ENCODE peak calls at places on chromosomes 1 and 21, in ten cellular contexts. K, T, M, I, Y, H, O, X, N and F are unnamed samples.

GRCh38 chr1:168585191-168585590 is 8.8 kb downstream of the XCL1 start:
- DNase-seq in N (no peak), X (no peak), O (no peak), I (no peak), H (no peak), K (no peak), M (no peak), T (no peak), Y (no peak), F (no peak)

GRCh38 chr1:226874579-226875425 is 4.4 kb downstream of the PSEN2 start:
- DNase-seq in K (no peak), I (no peak), N (no peak), Y (no peak), M (no peak), X (no peak), O (no peak), H (no peak), T (no peak), F (no peak)

GRCh38 chr1:151908228-151908691 is 1.1 kb downstream of the THEM4 start:
- DNase-seq in I (no peak), X (no peak), K (no peak), T (no peak), Y (no peak), H (peak; percentile 69), O (peak; percentile 43), M (no peak), N (no peak), F (no peak)

GRCh38 chr21:45557611-45558043 is 15.4 kb upstream of the SLC19A1 start:
- DNase-seq in H (no peak), M (no peak), Y (no peak), K (no peak), I (no peak), N (no peak), T (no peak), O (no peak), X (peak; percentile 16), F (no peak)

GRCh38 chr1:53089478-53090226 is 27.6 kb downstream of the PODN start:
- DNase-seq in N (no peak), K (no peak), X (no peak), T (peak; percentile 53), I (no peak), H (no peak), M (peak; percentile 91), Y (no peak), O (no peak), F (peak; percentile 61)

GRCh38 chr1:183403386-183403957 is 14.7 kb downstream of the NMNAT2 start:
- DNase-seq in M (no peak), Y (no peak), O (no peak), N (no peak), K (no peak), T (no peak), I (no peak), H (peak; percentile 46), X (no peak), F (no peak)

GRCh38 chr1:117166076-117166475 is 44.5 kb upstream of the TRIM45 start:
- DNase-seq in X (no peak), Y (no peak), O (no peak), N (no peak), M (no peak), T (no peak), K (no peak), H (no peak), I (no peak), F (no peak)

GRCh38 chr1:66460776-66461175 is 73.2 kb upstream of the SGIP1 start:
- DNase-seq in T (no peak), N (no peak), M (no peak), X (no peak), Y (no peak), O (no peak), H (no peak), K (no peak), I (no peak), F (no peak)

GRCh38 chr1:33025180-33025569 is 11.5 kb downstream of the AK2 start:
- DNase-seq in X (no peak), H (no peak), M (no peak), T (no peak), Y (no peak), K (no peak), N (no peak), I (no peak), O (no peak), F (no peak)
- H3K36me3 ChIP-seq in X (no peaks in the 10 kb centered on the region), H (peaks cover 70% of the 10 kb centered on the region), M (peaks cover 8% of the 10 kb centered on the region), T (no peaks in the 10 kb centered on the region), Y (peaks cover 47% of the 10 kb centered on the region), K (peaks cover 37% of the 10 kb centered on the region), N (peaks cover 58% of the 10 kb centered on the region), I (no peaks in the 10 kb centered on the region), O (peaks cover 27% of the 10 kb centered on the region), F (no peaks in the 10 kb centered on the region)

DNA sequence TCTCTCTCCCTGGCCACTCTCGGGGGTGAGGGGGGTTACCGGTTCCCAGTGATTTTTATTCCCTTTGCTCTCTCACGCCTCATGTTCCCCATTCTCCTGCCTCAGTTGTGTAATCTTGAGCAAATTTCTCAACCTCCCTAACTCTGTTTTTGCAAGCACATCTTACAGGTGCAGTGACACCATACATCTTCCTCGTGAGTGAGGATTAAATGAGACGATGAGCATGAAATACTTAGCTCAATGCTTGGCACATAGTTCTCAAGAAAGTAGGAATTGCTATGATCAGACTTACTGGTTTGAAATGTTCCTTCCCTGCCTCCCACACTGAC is 2.0 kb upstream of the TNFRSF9 start:
- DNase-seq in N (no peak), O (no peak), Y (no peak), T (no peak), M (no peak), K (no peak), H (no peak), X (no peak), I (no peak), F (no peak)
- H3K4me3 ChIP-seq in N (peak overlapping the region; percentile 33), O (no peak overlapping the region), Y (peak overlapping the region; percentile 90), T (no peak overlapping the region), M (no peak overlapping the region), K (peak overlapping the region; percentile 61), H (peak overlapping the region; percentile 15), X (no peak overlapping the region), I (peak overlapping the region; percentile 20), F (no peak overlapping the region)

GRCh38 chr1:2866415-2867086 is 65.1 kb upstream of the TTC34 start:
- DNase-seq in T (no peak), O (no peak), I (no peak), M (no peak), X (no peak), H (no peak), K (no peak), N (no peak), Y (no peak), F (peak; percentile 41)

GRCh38 chr1:2871246-2871815 is 69.8 kb upstream of the TTC34 start:
- DNase-seq in M (no peak), Y (no peak), X (no peak), O (no peak), H (no peak), K (no peak), I (no peak), T (no peak), N (no peak), F (no peak)

GRCh38 chr1:2867087-2867425 is 65.6 kb upstream of the TTC34 start:
- DNase-seq in I (no peak), H (no peak), Y (no peak), O (no peak), X (no peak), K (no peak), T (no peak), N (no peak), M (no peak), F (no peak)

GRCh38 chr1:2867861-2868260 is 66.4 kb upstream of the TTC34 start:
- DNase-seq in T (no peak), K (no peak), X (no peak), H (no peak), O (no peak), I (no peak), N (no peak), Y (no peak), M (no peak), F (no peak)

GRCh38 chr1:2868571-2868970 is 67.1 kb upstream of the TTC34 start:
- DNase-seq in M (no peak), H (no peak), I (no peak), X (no peak), T (no peak), K (no peak), Y (no peak), N (no peak), O (no peak), F (no peak)
- H3K9me3 ChIP-seq in M (peaks cover 2% of the 10 kb centered on the region), H (peaks cover 16% of the 10 kb centered on the region), I (no peaks in the 10 kb centered on the region), X (peaks cover 4% of the 10 kb centered on the region), T (peaks cover 3% of the 10 kb centered on the region), K (peaks cover 7% of the 10 kb centered on the region), Y (peaks cover 16% of the 10 kb centered on the region), N (peaks cover 11% of the 10 kb centered on the region), O (peaks cover 14% of the 10 kb centered on the region), F (peaks cover 15% of the 10 kb centered on the region)

GRCh38 chr1:229636042-229636441 is 10.0 kb downstream of the URB2 start:
- DNase-seq in O (no peak), X (no peak), K (no peak), N (no peak), Y (no peak), M (no peak), I (no peak), H (no peak), T (no peak), F (no peak)

GRCh38 chr1:229631966-229632365 is 5.9 kb downstream of the URB2 start:
- DNase-seq in X (no peak), K (no peak), I (no peak), N (no peak), T (no peak), H (no peak), O (no peak), Y (no peak), M (no peak), F (no peak)

GRCh38 chr1:229627003-229627402 is 956 bp downstream of the URB2 start:
- DNase-seq in Y (no peak), M (no peak), X (no peak), H (no peak), N (no peak), T (no peak), O (no peak), K (no peak), I (no peak), F (no peak)

GRCh38 chr1:229629251-229629650 is 3.2 kb downstream of the URB2 start:
- DNase-seq in I (no peak), T (no peak), N (no peak), M (no peak), H (no peak), K (no peak), O (no peak), Y (no peak), X (no peak), F (no peak)

GRCh38 chr1:229631148-229631547 is 5.1 kb downstream of the URB2 start:
- DNase-seq in M (peak; percentile 24), T (no peak), O (no peak), I (no peak), X (no peak), Y (no peak), K (no peak), N (no peak), H (no peak), F (no peak)
- H3K36me3 ChIP-seq in M (no peaks in the 10 kb centered on the region), T (peaks cover 7% of the 10 kb centered on the region), O (peaks cover 25% of the 10 kb centered on the region), I (no peaks in the 10 kb centered on the region), X (no peaks in the 10 kb centered on the region), Y (peaks cover 25% of the 10 kb centered on the region), K (peaks cover 17% of the 10 kb centered on the region), N (peaks cover 24% of the 10 kb centered on the region), H (peaks cover 77% of the 10 kb centered on the region), F (no peaks in the 10 kb centered on the region)

GRCh38 chr1:46601257-46602007 is 2.6 kb downstream of the MKNK1 start:
- DNase-seq in Y (no peak), O (no peak), T (no peak), I (no peak), X (no peak), K (no peak), M (no peak), H (no peak), N (no peak), F (no peak)
- H3K4me3 ChIP-seq in Y (no peak overlapping the region), O (no peak overlapping the region), T (no peak overlapping the region), I (no peak overlapping the region), X (no peak overlapping the region), K (no peak overlapping the region), M (no peak overlapping the region), H (no peak overlapping the region), N (no peak overlapping the region), F (no peak overlapping the region)